ENCODE peak calls at places on chromosomes 16 and 17, in seven cellular contexts. One of them, this sample, is unnamed.

GRCh38 chr16:68250951-68251350 is 5.8 kb downstream of the PLA2G15 start:
- DNase-seq in neuronal stem cell: no peak
- DNase-seq in mesendoderm: no peak
- DNase-seq in IMR-90: no peak
- DNase-seq in trophoblast cell: no peak
- DNase-seq in H1: no peak
- DNase-seq in mesenchymal stem cell: no peak
- DNase-seq in this sample: no peak

GRCh38 chr16:78816499-78817441 is 717.3 kb downstream of the WWOX start:
- DNase-seq in H1: no peak
- DNase-seq in mesendoderm: no peak
- DNase-seq in neuronal stem cell: no peak
- DNase-seq in IMR-90: no peak
- DNase-seq in mesenchymal stem cell: peak
- DNase-seq in trophoblast cell: peak
- DNase-seq in this sample: no peak

GRCh38 chr17:74512624-74513084 is 18.6 kb downstream of the CD300LB start:
- DNase-seq in trophoblast cell: peak
- DNase-seq in IMR-90: no peak
- DNase-seq in neuronal stem cell: no peak
- DNase-seq in H1: no peak
- DNase-seq in mesenchymal stem cell: no peak
- DNase-seq in mesendoderm: no peak
- DNase-seq in this sample: no peak

GRCh38 chr16:17555176-17555575 is 84.4 kb upstream of the XYLT1 start:
- DNase-seq in H1: no peak
- DNase-seq in trophoblast cell: peak
- DNase-seq in mesendoderm: no peak
- DNase-seq in mesenchymal stem cell: no peak
- DNase-seq in neuronal stem cell: no peak
- DNase-seq in IMR-90: peak
- DNase-seq in this sample: no peak

GRCh38 chr17:46033392-46033791 is 34.3 kb downstream of the STH start:
- DNase-seq in trophoblast cell: no peak
- DNase-seq in IMR-90: no peak
- DNase-seq in neuronal stem cell: no peak
- DNase-seq in mesenchymal stem cell: no peak
- DNase-seq in mesendoderm: no peak
- DNase-seq in H1: no peak
- DNase-seq in this sample: no peak

GRCh38 chr17:28675980-28676379 is 14.0 kb downstream of the SUPT6H start:
- DNase-seq in mesenchymal stem cell: no peak
- DNase-seq in trophoblast cell: peak
- DNase-seq in mesendoderm: peak
- DNase-seq in neuronal stem cell: no peak
- DNase-seq in H1: no peak
- DNase-seq in IMR-90: no peak
- DNase-seq in this sample: no peak

GRCh38 chr16:89924925-89925307 is 1.8 kb downstream of the TUBB3 start:
- DNase-seq in IMR-90: no peak
- DNase-seq in mesenchymal stem cell: no peak
- DNase-seq in trophoblast cell: no peak
- DNase-seq in H1: no peak
- DNase-seq in mesendoderm: no peak
- DNase-seq in neuronal stem cell: no peak
- DNase-seq in this sample: no peak

GRCh38 chr16:24609417-24609739 is 70.0 kb downstream of the RBBP6 start:
- DNase-seq in IMR-90: no peak
- DNase-seq in trophoblast cell: no peak
- DNase-seq in mesendoderm: no peak
- DNase-seq in H1: no peak
- DNase-seq in neuronal stem cell: no peak
- DNase-seq in mesenchymal stem cell: no peak
- DNase-seq in this sample: no peak

GRCh38 chr16:9360075-9360474 is 268.6 kb downstream of the HAPSTR1 start:
- DNase-seq in mesenchymal stem cell: no peak
- DNase-seq in trophoblast cell: no peak
- DNase-seq in H1: peak
- DNase-seq in neuronal stem cell: no peak
- DNase-seq in IMR-90: no peak
- DNase-seq in mesendoderm: no peak
- DNase-seq in this sample: peak

GRCh38 chr17:66275651-66276050 is 26.8 kb upstream of the PRKCA start:
- DNase-seq in mesenchymal stem cell: peak
- DNase-seq in mesendoderm: no peak
- DNase-seq in H1: no peak
- DNase-seq in neuronal stem cell: no peak
- DNase-seq in IMR-90: peak
- DNase-seq in trophoblast cell: peak
- DNase-seq in this sample: no peak

GRCh38 chr16:69482410-69482951 is 58.1 kb downstream of the CYB5B start:
- DNase-seq in IMR-90: peak
- DNase-seq in H1: no peak
- DNase-seq in neuronal stem cell: no peak
- DNase-seq in mesenchymal stem cell: peak
- DNase-seq in trophoblast cell: no peak
- DNase-seq in mesendoderm: no peak
- DNase-seq in this sample: no peak

GRCh38 chr16:10121496-10121895 is 60.7 kb downstream of the GRIN2A start:
- DNase-seq in IMR-90: peak
- DNase-seq in mesendoderm: peak
- DNase-seq in H1: no peak
- DNase-seq in mesenchymal stem cell: peak
- DNase-seq in trophoblast cell: peak
- DNase-seq in neuronal stem cell: no peak
- DNase-seq in this sample: no peak

GRCh38 chr16:4147236-4147635 is 31.0 kb upstream of the ADCY9 start:
- DNase-seq in neuronal stem cell: no peak
- DNase-seq in mesenchymal stem cell: no peak
- DNase-seq in IMR-90: no peak
- DNase-seq in trophoblast cell: no peak
- DNase-seq in H1: no peak
- DNase-seq in mesendoderm: no peak
- DNase-seq in this sample: no peak

GRCh38 chr17:8392274-8392673 is 5.4 kb downstream of the RNF222 start:
- DNase-seq in mesendoderm: no peak
- DNase-seq in IMR-90: no peak
- DNase-seq in mesenchymal stem cell: no peak
- DNase-seq in trophoblast cell: no peak
- DNase-seq in neuronal stem cell: no peak
- DNase-seq in H1: no peak
- DNase-seq in this sample: no peak

GRCh38 chr17:46151762-46152161 is 41.5 kb downstream of the KANSL1 start:
- DNase-seq in H1: no peak
- DNase-seq in mesenchymal stem cell: no peak
- DNase-seq in trophoblast cell: no peak
- DNase-seq in neuronal stem cell: no peak
- DNase-seq in mesendoderm: no peak
- DNase-seq in IMR-90: peak
- DNase-seq in this sample: no peak

GRCh38 chr17:78862073-78863023 is 21.7 kb upstream of the USP36 start:
- DNase-seq in mesenchymal stem cell: peak
- DNase-seq in neuronal stem cell: no peak
- DNase-seq in H1: no peak
- DNase-seq in trophoblast cell: peak
- DNase-seq in mesendoderm: peak
- DNase-seq in IMR-90: peak
- DNase-seq in this sample: no peak

GRCh38 chr16:8944113-8944765 is 19.5 kb downstream of the USP7 start:
- DNase-seq in H1: no peak
- DNase-seq in mesenchymal stem cell: no peak
- DNase-seq in neuronal stem cell: no peak
- DNase-seq in mesendoderm: no peak
- DNase-seq in IMR-90: no peak
- DNase-seq in trophoblast cell: no peak
- DNase-seq in this sample: no peak

GRCh38 chr17:61669522-61669921 is 78.5 kb upstream of the NACA2 start:
- DNase-seq in H1: no peak
- DNase-seq in mesendoderm: no peak
- DNase-seq in trophoblast cell: no peak
- DNase-seq in mesenchymal stem cell: no peak
- DNase-seq in IMR-90: no peak
- DNase-seq in neuronal stem cell: no peak
- DNase-seq in this sample: no peak

GRCh38 chr16:27634781-27635180 is 84.8 kb downstream of the KATNIP start:
- DNase-seq in mesendoderm: no peak
- DNase-seq in H1: no peak
- DNase-seq in neuronal stem cell: no peak
- DNase-seq in IMR-90: peak
- DNase-seq in trophoblast cell: no peak
- DNase-seq in mesenchymal stem cell: no peak
- DNase-seq in this sample: no peak

GRCh38 chr16:27633721-27634120 is 83.8 kb downstream of the KATNIP start:
- DNase-seq in mesendoderm: peak
- DNase-seq in H1: no peak
- DNase-seq in IMR-90: no peak
- DNase-seq in trophoblast cell: no peak
- DNase-seq in neuronal stem cell: no peak
- DNase-seq in mesenchymal stem cell: no peak
- DNase-seq in this sample: no peak

GRCh38 chr16:27632267-27632666 is 82.3 kb downstream of the KATNIP start:
- DNase-seq in mesenchymal stem cell: no peak
- DNase-seq in trophoblast cell: no peak
- DNase-seq in neuronal stem cell: no peak
- DNase-seq in IMR-90: no peak
- DNase-seq in mesendoderm: no peak
- DNase-seq in H1: no peak
- DNase-seq in this sample: no peak

GRCh38 chr16:27636453-27637200 is 86.7 kb downstream of the KATNIP start:
- DNase-seq in H1: peak
- DNase-seq in trophoblast cell: peak
- DNase-seq in IMR-90: no peak
- DNase-seq in mesendoderm: no peak
- DNase-seq in mesenchymal stem cell: no peak
- DNase-seq in neuronal stem cell: no peak
- DNase-seq in this sample: no peak

DNA sequence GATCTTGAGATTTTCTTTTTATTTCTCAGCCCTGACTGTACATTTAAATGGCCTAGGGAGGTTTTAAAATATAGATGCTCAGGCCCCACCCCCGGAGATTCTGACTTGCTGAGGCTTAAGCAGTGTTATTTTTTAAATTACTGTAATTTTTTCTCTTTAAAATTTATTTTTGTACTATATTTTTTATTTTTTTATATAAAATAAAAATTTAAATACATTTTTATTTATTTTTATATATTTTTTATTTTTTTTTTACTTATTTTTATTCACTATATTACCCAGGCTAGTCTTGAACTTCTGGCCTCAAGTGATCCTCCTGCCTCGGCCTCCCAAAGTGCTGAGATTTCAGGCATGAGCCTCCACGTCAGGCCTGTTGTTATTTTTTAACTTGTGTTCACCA is 83.3 kb downstream of the KATNIP start:
- DNase-seq in H1: no peak
- DNase-seq in mesenchymal stem cell: no peak
- DNase-seq in mesendoderm: no peak
- DNase-seq in neuronal stem cell: no peak
- DNase-seq in trophoblast cell: no peak
- DNase-seq in IMR-90: no peak
- DNase-seq in this sample: no peak
- H3K27ac ChIP-seq in H1: no peak
- H3K27ac ChIP-seq in mesenchymal stem cell: no peak
- H3K27ac ChIP-seq in mesendoderm: no peak
- H3K27ac ChIP-seq in neuronal stem cell: no peak
- H3K27ac ChIP-seq in trophoblast cell: no peak
- H3K27ac ChIP-seq in IMR-90: no peak
- H3K27ac ChIP-seq in this sample: no peak

GRCh38 chr17:48471807-48472484 is 41.9 kb upstream of the SKAP1 start:
- DNase-seq in IMR-90: no peak
- DNase-seq in mesenchymal stem cell: no peak
- DNase-seq in trophoblast cell: no peak
- DNase-seq in neuronal stem cell: no peak
- DNase-seq in mesendoderm: no peak
- DNase-seq in H1: no peak
- DNase-seq in this sample: peak
- H2AK5ac ChIP-seq in IMR-90: peak
- H2AK5ac ChIP-seq in mesenchymal stem cell: peak
- H2AK5ac ChIP-seq in trophoblast cell: no peak
- H2AK5ac ChIP-seq in neuronal stem cell: no peak
- H2AK5ac ChIP-seq in mesendoderm: no peak
- H2AK5ac ChIP-seq in H1: peak
- H2AK5ac ChIP-seq in this sample: no peak

GRCh38 chr17:63978266-63979200 is 5.8 kb upstream of the SCN4A start:
- DNase-seq in IMR-90: no peak
- DNase-seq in H1: no peak
- DNase-seq in trophoblast cell: no peak
- DNase-seq in neuronal stem cell: no peak
- DNase-seq in mesendoderm: no peak
- DNase-seq in mesenchymal stem cell: no peak
- DNase-seq in this sample: no peak
- H3K27ac ChIP-seq in IMR-90: no peak
- H3K27ac ChIP-seq in H1: no peak
- H3K27ac ChIP-seq in trophoblast cell: no peak
- H3K27ac ChIP-seq in neuronal stem cell: no peak
- H3K27ac ChIP-seq in mesendoderm: no peak
- H3K27ac ChIP-seq in mesenchymal stem cell: no peak
- H3K27ac ChIP-seq in this sample: no peak

GRCh38 chr16:19745286-19746018 is 27.4 kb downstream of the IQCK start:
- DNase-seq in IMR-90: peak
- DNase-seq in mesendoderm: no peak
- DNase-seq in mesenchymal stem cell: no peak
- DNase-seq in trophoblast cell: no peak
- DNase-seq in H1: no peak
- DNase-seq in neuronal stem cell: no peak
- DNase-seq in this sample: no peak
- H2AK5ac ChIP-seq in IMR-90: no peak
- H2AK5ac ChIP-seq in mesendoderm: no peak
- H2AK5ac ChIP-seq in mesenchymal stem cell: no peak
- H2AK5ac ChIP-seq in trophoblast cell: no peak
- H2AK5ac ChIP-seq in H1: no peak
- H2AK5ac ChIP-seq in neuronal stem cell: no peak
- H2AK5ac ChIP-seq in this sample: no peak

GRCh38 chr16:29804020-29804419 is 2.3 kb upstream of the MAZ start:
- DNase-seq in IMR-90: no peak
- DNase-seq in neuronal stem cell: no peak
- DNase-seq in trophoblast cell: no peak
- DNase-seq in mesendoderm: no peak
- DNase-seq in H1: no peak
- DNase-seq in mesenchymal stem cell: no peak
- DNase-seq in this sample: no peak
- H3K27ac ChIP-seq in IMR-90: no peak
- H3K27ac ChIP-seq in neuronal stem cell: peak
- H3K27ac ChIP-seq in trophoblast cell: no peak
- H3K27ac ChIP-seq in mesendoderm: no peak
- H3K27ac ChIP-seq in H1: no peak
- H3K27ac ChIP-seq in mesenchymal stem cell: no peak
- H3K27ac ChIP-seq in this sample: no peak

GRCh38 chr16:58049697-58050185 is 24.2 kb downstream of the MMP15 start:
- DNase-seq in mesendoderm: no peak
- DNase-seq in IMR-90: no peak
- DNase-seq in neuronal stem cell: no peak
- DNase-seq in trophoblast cell: no peak
- DNase-seq in mesenchymal stem cell: no peak
- DNase-seq in H1: peak
- DNase-seq in this sample: no peak
- H2AK5ac ChIP-seq in mesendoderm: no peak
- H2AK5ac ChIP-seq in IMR-90: no peak
- H2AK5ac ChIP-seq in neuronal stem cell: peak
- H2AK5ac ChIP-seq in trophoblast cell: no peak
- H2AK5ac ChIP-seq in mesenchymal stem cell: no peak
- H2AK5ac ChIP-seq in H1: no peak
- H2AK5ac ChIP-seq in this sample: no peak

This sample was measured in H9.